ENCODE peak calls at places on chromosomes 2 and 18, in eight cellular contexts. N is naive thymus-derived CD4-positive, alpha-beta T cell; I is NB4; T is PC-9; B is esophagus squamous epithelium; R is SJCRH30; K is neuronal stem cell; M is hepatocyte. V is an unnamed sample.

GRCh38 chr2:52639692-52640091 is 1127.9 kb upstream of the CHAC2 start:
- DNase-seq in R (no peak), B (no peak), M (no peak), K (no peak), T (no peak), N (no peak), I (no peak), V (no peak)

GRCh38 chr2:75556679-75557366 is 3.9 kb downstream of the EVA1A start:
- DNase-seq in I (no peak), R (peak), T (peak), M (no peak), K (no peak), N (no peak), B (no peak), V (peak)

GRCh38 chr2:199977984-199978415 is 22.6 kb downstream of the MAIP1 start:
- DNase-seq in N (no peak), K (no peak), B (no peak), M (peak), R (peak), I (peak), T (peak), V (no peak)

GRCh38 chr2:45938649-45939511 is 287.4 kb downstream of the PRKCE start:
- DNase-seq in T (peak), M (peak), B (no peak), R (peak), N (no peak), I (no peak), K (no peak), V (peak)

GRCh38 chr2:105777506-105778343 is 33.0 kb downstream of the NCK2 start:
- DNase-seq in M (no peak), B (no peak), T (no peak), R (no peak), K (no peak), N (no peak), I (no peak), V (no peak)

GRCh38 chr18:22705328-22705727 is 227.8 kb upstream of the RBBP8 start:
- DNase-seq in I (peak), M (peak), N (no peak), K (no peak), B (no peak), T (no peak), R (no peak), V (no peak)

GRCh38 chr2:118614856-118615255 is 232.6 kb downstream of the EN1 start:
- DNase-seq in R (no peak), B (no peak), M (peak), I (peak), K (no peak), T (no peak), N (no peak), V (no peak)

GRCh38 chr18:8097942-8098341 is 511.3 kb upstream of the RAB12 start:
- DNase-seq in M (no peak), T (no peak), R (no peak), I (no peak), K (no peak), N (no peak), B (no peak), V (no peak)

GRCh38 chr2:44778671-44779476 is 162.6 kb upstream of the SIX3 start:
- DNase-seq in B (no peak), N (no peak), M (no peak), R (no peak), K (peak), T (no peak), I (peak), V (no peak)

GRCh38 chr2:241122376-241123002 is 20.4 kb upstream of the MTERF4 start:
- DNase-seq in I (no peak), K (no peak), B (no peak), N (no peak), R (no peak), T (no peak), M (no peak), V (no peak)

GRCh38 chr2:177622516-177622915 is 229.9 kb downstream of the AGPS start:
- DNase-seq in N (no peak), K (no peak), T (no peak), M (peak), R (peak), I (peak), B (no peak), V (no peak)

GRCh38 chr2:216774180-216774579 is 78.8 kb upstream of the IGFBP5 start:
- DNase-seq in N (no peak), M (no peak), I (no peak), T (no peak), K (no peak), R (no peak), B (no peak), V (no peak)
- H3K4me3 ChIP-seq in N (no peak), M (no peak), I (no peak), T (no peak), K (no peak), R (no peak), B (no peak), V (no peak)

DNA sequence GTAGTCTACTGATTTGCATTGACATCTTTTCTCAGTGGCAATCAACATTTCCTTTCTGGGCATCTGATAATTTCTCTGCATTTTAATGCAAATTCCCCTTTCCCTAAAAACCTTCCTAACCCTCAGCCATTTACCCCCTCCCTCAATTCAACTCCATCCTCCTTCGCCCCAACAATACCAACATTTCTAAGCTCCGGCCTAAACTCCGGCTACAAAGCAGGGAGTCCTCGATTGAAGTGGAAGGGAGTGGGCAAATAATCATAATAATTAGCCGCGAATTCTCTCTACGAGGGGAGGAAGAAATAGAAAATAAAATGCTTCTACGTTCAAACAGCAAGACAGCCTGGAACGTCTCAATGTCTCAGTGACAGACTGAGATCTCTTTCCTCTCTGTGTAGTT is 4.6 kb downstream of the BCL11A start:
- DNase-seq in K (no peak), R (no peak), I (no peak), M (no peak), B (no peak), N (no peak), T (no peak), V (no peak)
- H3K4me3 ChIP-seq in K (no peak), R (peak), I (peak), M (peak), B (peak), N (peak), T (no peak), V (no peak)

GRCh38 chr2:73070651-73071451 is 661 bp downstream of the SFXN5 start:
- DNase-seq in B (peak), K (peak), M (peak), R (peak), I (peak), T (peak), N (peak), V (peak)

GRCh38 chr2:73074110-73075069 is 2.9 kb upstream of the SFXN5 start:
- DNase-seq in T (no peak), M (peak), K (no peak), R (no peak), I (no peak), B (no peak), N (no peak), V (no peak)

GRCh38 chr2:73069855-73070650 is 1.5 kb downstream of the SFXN5 start:
- DNase-seq in I (peak), B (no peak), K (no peak), T (no peak), M (peak), N (peak), R (peak), V (no peak)

GRCh38 chr2:73071452-73072399 is at the start of gene SFXN5:
- DNase-seq in B (peak), K (peak), N (peak), T (peak), M (peak), R (peak), I (peak), V (peak)

DNA sequence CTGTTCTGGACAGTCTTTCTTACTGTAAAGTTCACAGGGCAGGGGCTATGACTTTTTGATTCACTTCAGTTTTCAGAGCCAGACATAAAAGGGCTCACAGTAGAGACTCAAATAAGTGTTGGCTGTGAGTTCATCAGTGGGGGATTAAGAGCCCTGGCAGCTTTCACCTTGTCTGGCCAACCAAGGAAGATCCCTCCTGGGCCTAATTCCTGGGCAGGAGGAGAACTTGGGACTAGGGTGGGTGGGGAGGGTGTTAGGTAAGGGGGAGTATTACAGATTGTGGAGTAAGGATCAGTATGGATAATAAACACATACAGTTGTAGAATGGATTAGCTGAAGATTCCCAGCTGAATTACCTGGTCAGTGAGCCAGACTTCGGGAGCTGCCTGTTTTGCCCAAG is 904 bp upstream of the SFXN5 start:
- DNase-seq in T (no peak), B (no peak), I (no peak), M (no peak), N (no peak), R (no peak), K (no peak), V (no peak)
- H3K4me3 ChIP-seq in T (peak), B (peak), I (no peak), M (peak), N (peak), R (peak), K (no peak), V (no peak)

DNA sequence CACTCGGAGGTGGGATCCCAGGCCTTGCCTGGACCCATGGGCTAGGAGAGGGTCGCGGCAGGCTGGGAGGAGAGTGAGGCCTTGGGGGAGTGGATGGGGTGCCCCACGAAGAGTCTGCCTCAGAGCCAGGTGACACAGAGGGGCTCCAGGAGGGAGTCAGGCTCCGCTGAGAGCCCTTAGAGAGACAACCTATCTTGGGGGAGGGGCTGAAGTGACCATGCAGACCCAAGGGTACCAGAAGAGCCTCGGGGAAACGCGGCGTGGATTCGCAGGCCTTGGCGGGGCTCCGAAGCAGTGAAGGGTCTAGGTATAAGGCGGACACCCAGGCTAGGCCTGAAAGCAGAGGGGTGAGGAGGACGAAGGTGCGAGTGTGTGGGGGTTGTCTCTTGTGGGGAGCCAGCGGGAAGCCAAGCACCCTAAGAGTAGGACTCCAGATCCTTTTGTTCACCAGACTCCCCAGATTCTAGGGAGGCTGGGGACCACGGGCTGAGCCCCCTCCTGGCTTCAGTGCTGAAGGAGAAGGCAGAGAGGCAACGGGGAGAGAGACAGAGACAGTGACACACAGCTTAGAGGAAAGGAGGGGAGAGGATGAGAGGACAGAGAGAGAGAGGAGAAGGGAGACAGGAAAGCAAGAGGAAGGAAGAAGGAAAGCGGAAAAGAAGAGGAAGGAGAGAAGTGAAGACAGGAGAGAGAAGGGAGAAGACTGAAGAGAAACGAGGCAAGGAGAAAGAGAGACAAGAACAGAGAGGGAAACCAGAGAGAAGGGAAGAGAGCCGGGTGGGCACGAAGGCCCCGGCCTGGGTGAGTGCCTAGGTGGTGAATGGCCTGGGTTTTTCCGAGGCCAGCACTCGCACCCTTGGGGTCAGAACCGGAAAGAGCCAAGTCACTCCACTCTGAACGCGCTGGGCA is 1.1 kb upstream of the HOXD11 start:
- DNase-seq in I (no peak), B (no peak), R (no peak), K (no peak), N (no peak), M (no peak), T (no peak), V (no peak)
- H3K4me3 ChIP-seq in I (no peak), B (peak), R (no peak), K (peak), N (no peak), M (peak), T (no peak), V (no peak)

DNA sequence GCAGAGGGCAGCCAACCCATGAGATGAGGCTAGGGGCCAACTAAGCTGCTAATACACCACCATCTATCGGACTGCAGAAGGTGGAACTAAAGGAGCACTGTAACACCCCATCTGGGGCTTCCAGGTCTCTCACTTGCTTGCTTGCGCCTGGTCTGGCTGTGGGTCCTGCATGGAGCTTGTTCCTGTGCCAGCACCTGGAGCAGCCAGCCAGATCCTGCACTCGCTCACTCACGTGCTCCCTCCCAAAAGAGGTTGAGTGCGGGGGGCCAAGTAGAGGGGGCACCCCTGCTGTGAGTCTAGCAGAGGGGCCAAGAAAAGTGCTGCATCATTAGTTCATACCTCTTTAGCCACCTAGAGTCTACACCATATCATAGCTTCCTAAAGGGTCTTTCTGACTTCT is 250.9 kb downstream of the LRRTM4 start:
- DNase-seq in T (no peak), M (no peak), B (no peak), I (no peak), N (no peak), K (no peak), R (no peak), V (no peak)
- H3K4me3 ChIP-seq in T (no peak), M (no peak), B (no peak), I (no peak), N (no peak), K (no peak), R (no peak), V (no peak)

GRCh38 chr2:202378001-202378400 is 1.9 kb downstream of the BMPR2 start:
- DNase-seq in K (no peak), B (no peak), R (peak), T (no peak), I (no peak), M (no peak), N (no peak), V (no peak)
- H3K4me3 ChIP-seq in K (no peak), B (peak), R (peak), T (peak), I (peak), M (peak), N (peak), V (no peak)

GRCh38 chr2:236970656-236971010 is 115.1 kb upstream of the COPS8 start:
- DNase-seq in M (no peak), N (no peak), K (no peak), B (no peak), R (no peak), I (no peak), T (no peak), V (no peak)

GRCh38 chr2:236969767-236970655 is 115.7 kb upstream of the COPS8 start:
- DNase-seq in B (no peak), K (no peak), R (no peak), T (no peak), M (no peak), I (no peak), N (peak), V (no peak)

GRCh38 chr2:236972491-236973379 is 113.0 kb upstream of the COPS8 start:
- DNase-seq in T (peak), R (peak), N (no peak), I (no peak), M (peak), B (no peak), K (no peak), V (no peak)

GRCh38 chr2:236971919-236972381 is 113.7 kb upstream of the COPS8 start:
- DNase-seq in T (no peak), M (no peak), B (no peak), K (no peak), N (no peak), R (peak), I (no peak), V (no peak)

GRCh38 chr2:236971131-236971850 is 114.4 kb upstream of the COPS8 start:
- DNase-seq in B (no peak), M (peak), N (no peak), T (no peak), R (peak), I (peak), K (no peak), V (peak)
- H3K4me3 ChIP-seq in B (no peak), M (no peak), N (no peak), T (no peak), R (peak), I (no peak), K (no peak), V (no peak)

GRCh38 chr2:32947484-32948143 is 861 bp downstream of the LTBP1 start:
- DNase-seq in T (peak), N (peak), K (peak), M (peak), B (no peak), I (peak), R (peak), V (peak)

GRCh38 chr2:32947076-32947483 is 327 bp downstream of the LTBP1 start:
- DNase-seq in B (no peak), T (no peak), I (no peak), M (no peak), N (no peak), K (peak), R (no peak), V (peak)

GRCh38 chr2:32946314-32947075 is at the start of gene LTBP1:
- DNase-seq in K (peak), N (peak), M (peak), T (peak), R (peak), I (peak), B (peak), V (peak)

GRCh38 chr2:32945286-32945685 is 1.5 kb upstream of the LTBP1 start:
- DNase-seq in T (no peak), N (no peak), K (no peak), M (no peak), I (no peak), R (no peak), B (no peak), V (no peak)

DNA sequence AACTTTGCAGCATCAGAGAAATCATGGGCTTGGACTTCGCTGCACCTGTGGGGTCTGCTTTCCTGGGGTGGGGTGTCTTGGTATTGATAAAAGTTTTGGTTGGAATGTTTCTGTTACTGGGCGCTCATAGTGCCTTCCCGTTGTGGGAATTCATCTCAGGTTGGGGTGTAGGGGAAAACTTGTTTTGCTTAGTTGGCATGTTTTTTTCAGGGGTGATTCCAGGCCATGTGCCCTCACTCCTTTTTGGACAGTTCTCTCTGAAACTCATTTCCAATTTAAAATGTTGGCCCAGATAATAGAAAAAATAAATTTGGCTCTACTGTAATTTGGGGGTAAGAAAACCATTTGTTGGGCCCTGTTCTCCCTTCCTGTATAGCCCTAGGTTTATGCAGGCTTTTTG is 1.5 kb downstream of the LTBP1 start:
- DNase-seq in K (no peak), I (no peak), B (no peak), N (no peak), M (no peak), T (no peak), R (no peak), V (peak)
- H3K4me3 ChIP-seq in K (peak), I (no peak), B (peak), N (peak), M (peak), T (peak), R (peak), V (no peak)

DNA sequence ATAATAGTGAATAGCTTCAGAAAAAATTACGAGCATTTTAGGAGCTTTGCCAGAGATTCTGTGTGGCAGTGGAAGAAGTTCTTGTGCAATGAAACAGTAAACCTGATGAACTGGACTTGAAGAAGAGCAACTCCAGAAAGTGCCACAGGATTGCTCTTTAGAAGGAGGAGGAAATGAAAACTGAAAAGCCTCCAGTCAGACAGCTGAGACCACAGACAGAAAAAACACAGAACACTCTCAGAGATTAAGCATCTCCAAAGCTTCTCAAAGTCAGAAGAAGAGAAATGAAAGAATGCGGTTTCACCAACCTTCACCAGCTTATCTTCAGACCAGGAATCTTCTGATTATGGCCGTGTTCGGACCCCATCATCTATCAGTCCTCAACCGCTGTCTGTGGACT is 329.6 kb upstream of the CNTNAP5 start:
- DNase-seq in I (no peak), B (no peak), K (no peak), R (no peak), T (no peak), N (no peak), M (peak), V (no peak)
- H3K4me3 ChIP-seq in I (no peak), B (no peak), K (no peak), R (no peak), T (no peak), N (no peak), M (no peak), V (no peak)

GRCh38 chr2:96148410-96149217 is 3.4 kb upstream of the DUSP2 start:
- DNase-seq in R (peak), N (peak), B (peak), K (peak), M (peak), T (peak), I (peak), V (peak)
- H3K4me3 ChIP-seq in R (peak), N (peak), B (no peak), K (no peak), M (no peak), T (no peak), I (no peak), V (no peak)